ENCODE peak calls at places on chromosomes 6 and 20, in five cellular contexts. X is stimulated activated CD4-positive, alpha-beta T cell treated with anti-CD3 and anti-CD28 coated beads, TNF-alpha, amount 100 ng/mL, for 4 hours; I is AG09319; R is germinal center; N is lung microvascular endothelial cell. Y is an unnamed sample.

GRCh38 chr6:163970846-163971564 is 556.5 kb downstream of the QKI start:
- DNase-seq in N (no peak), R (no peak), X (no peak), I (no peak), Y (no peak)

GRCh38 chr20:16571333-16571732 is 1.9 kb downstream of the KIF16B start:
- DNase-seq in I (no peak), N (no peak), X (no peak), R (no peak), Y (no peak)

GRCh38 chr6:130161627-130162404 is 60.9 kb downstream of the SAMD3 start:
- DNase-seq in X (no peak), I (no peak), R (no peak), N (no peak), Y (no peak)

GRCh38 chr20:46255440-46256104 is 52.7 kb downstream of the CDH22 start:
- DNase-seq in X (no peak), I (no peak), N (peak), R (no peak), Y (no peak)

GRCh38 chr6:165714907-165715306 is 51.9 kb upstream of the PDE10A start:
- DNase-seq in N (no peak), I (no peak), R (no peak), X (no peak), Y (no peak)

GRCh38 chr6:11263185-11263817 is 30.8 kb upstream of the NEDD9 start:
- DNase-seq in R (no peak), N (peak), X (no peak), I (peak), Y (no peak)

GRCh38 chr20:13142143-13142542 is 78.9 kb upstream of the ISM1 start:
- DNase-seq in X (no peak), R (no peak), N (no peak), I (no peak), Y (no peak)

GRCh38 chr6:154528286-154528915 is 17.9 kb upstream of the CNKSR3 start:
- DNase-seq in I (no peak), N (no peak), X (no peak), R (no peak), Y (no peak)

GRCh38 chr20:53942121-53942816 is 128.1 kb downstream of the BCAS1 start:
- DNase-seq in N (no peak), I (no peak), X (no peak), R (peak), Y (no peak)

GRCh38 chr20:8865636-8866035 is 203.3 kb upstream of the PLCB4 start:
- DNase-seq in X (no peak), R (no peak), I (no peak), N (no peak), Y (no peak)